ENCODE peak calls at places on chromosomes 5 and 9, in eight cellular contexts. E is stomach, F is tibial nerve, L is esophagus muscularis mucosa, D is K562, P is transverse colon, Y is GM12878, A is ovary. N is an unnamed sample.

GRCh38 chr9:13988944-13989343 is 325.0 kb downstream of the NFIB start:
- DNase-seq in P (no peak), A (no peak), Y (no peak), E (no peak), D (no peak), L (no peak), F (no peak), N (no peak)

GRCh38 chr5:174559566-174560090 is 164.8 kb upstream of the MSX2 start:
- DNase-seq in A (no peak), P (no peak), L (no peak), E (no peak), Y (no peak), D (no peak), F (no peak), N (no peak)

GRCh38 chr9:36905101-36906066 is 128.7 kb downstream of the PAX5 start:
- DNase-seq in L (no peak), D (no peak), A (no peak), F (no peak), Y (no peak), P (no peak), E (no peak), N (no peak)

GRCh38 chr5:98827161-98827560 is 53.7 kb downstream of the RGMB start:
- DNase-seq in E (no peak), A (no peak), L (no peak), D (peak; percentile 29), F (no peak), P (no peak), Y (no peak), N (no peak)

GRCh38 chr9:130929571-130930022 is 9.4 kb downstream of the FIBCD1 start:
- DNase-seq in D (peak; percentile 71), L (no peak), A (no peak), E (no peak), F (no peak), Y (no peak), P (no peak), N (no peak)

GRCh38 chr5:178403351-178403750 is 170.7 kb upstream of the PHYKPL start:
- DNase-seq in A (no peak), Y (no peak), P (no peak), F (no peak), L (no peak), D (no peak), E (no peak), N (peak; percentile 20)

GRCh38 chr5:7789567-7789966 is 61.4 kb downstream of the CFAP90 start:
- DNase-seq in L (no peak), Y (no peak), F (no peak), E (no peak), A (no peak), D (no peak), P (no peak), N (no peak)

GRCh38 chr9:123360161-123361085 is 4.4 kb downstream of the CRB2 start:
- DNase-seq in L (no peak), E (peak; percentile 75), Y (no peak), P (peak; percentile 87), A (no peak), D (peak; percentile 100), F (no peak), N (no peak)

GRCh38 chr5:154189256-154189818 is 1.2 kb upstream of the GALNT10 start:
- DNase-seq in Y (no peak), E (no peak), L (no peak), A (peak; percentile 52), D (no peak), P (peak; percentile 29), F (no peak), N (peak; percentile 75)

GRCh38 chr9:82601272-82601835 is 461.6 kb downstream of the RASEF start:
- DNase-seq in D (no peak), L (no peak), Y (no peak), P (no peak), F (no peak), E (no peak), A (no peak), N (no peak)

GRCh38 chr9:75471549-75472114 is 383.3 kb downstream of the OSTF1 start:
- DNase-seq in E (no peak), L (no peak), F (no peak), Y (no peak), P (no peak), D (no peak), A (no peak), N (no peak)

GRCh38 chr9:127112056-127112455 is 10.4 kb downstream of the ANGPTL2 start:
- DNase-seq in Y (no peak), F (no peak), D (peak; percentile 47), A (peak; percentile 79), E (peak; percentile 38), L (no peak), P (no peak), N (no peak)
- TF ChIP-seq EP300 in Y (no peak), F (no peak), D (no peak), A (no peak), E (no peak), L (no peak), P (no peak), N (no peak)

GRCh38 chr5:143217804-143218160 is 185.7 kb downstream of the NR3C1 start:
- DNase-seq in E (no peak), Y (peak; percentile 68), D (no peak), F (no peak), P (no peak), A (no peak), L (no peak), N (no peak)

GRCh38 chr5:143215685-143216084 is 187.8 kb downstream of the NR3C1 start:
- DNase-seq in F (no peak), A (no peak), L (no peak), E (no peak), Y (no peak), P (no peak), D (no peak), N (no peak)

GRCh38 chr5:143216211-143216610 is 187.3 kb downstream of the NR3C1 start:
- DNase-seq in F (no peak), A (no peak), E (no peak), Y (no peak), L (no peak), P (no peak), D (no peak), N (no peak)

GRCh38 chr5:143218563-143219170 is 184.8 kb downstream of the NR3C1 start:
- DNase-seq in L (no peak), A (no peak), P (no peak), F (no peak), Y (no peak), E (no peak), D (no peak), N (no peak)

DNA sequence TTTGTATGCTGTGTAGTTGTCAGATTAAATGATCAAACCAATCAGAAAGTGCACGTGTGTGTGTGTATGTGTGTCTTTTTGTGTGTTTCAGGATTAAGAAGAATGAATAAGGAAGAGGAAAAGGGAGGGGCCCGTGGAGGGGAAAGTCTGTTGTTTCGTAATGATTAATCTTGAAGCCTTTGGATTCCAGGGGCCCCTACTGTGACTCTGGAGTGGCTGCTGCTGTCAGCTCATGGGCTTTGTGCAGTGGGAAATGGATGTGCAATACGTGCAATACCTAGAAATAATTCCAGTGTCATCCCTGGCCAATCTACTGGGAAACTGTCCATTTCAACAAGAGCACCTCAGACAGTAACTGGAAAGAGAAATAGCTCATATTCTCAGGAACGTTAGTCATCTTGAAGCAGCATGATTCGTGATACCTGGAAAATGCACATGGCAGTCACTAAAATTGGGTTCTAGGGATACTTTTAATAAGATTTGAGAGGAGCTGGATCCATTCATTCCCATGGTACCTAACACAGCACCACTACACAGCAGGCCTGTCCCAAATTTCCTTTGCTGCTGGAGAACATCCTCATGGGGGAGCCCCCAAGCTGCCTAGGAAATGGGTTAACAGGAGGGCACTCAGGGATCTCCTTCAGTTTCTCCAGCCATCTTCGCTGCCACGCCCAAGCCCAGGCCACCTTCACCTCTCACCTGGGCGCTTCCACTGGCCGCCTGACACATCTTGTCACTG is 186.3 kb downstream of the NR3C1 start:
- DNase-seq in F (no peak), D (no peak), Y (no peak), L (no peak), E (no peak), A (no peak), P (no peak), N (no peak)
- H3K4me1 ChIP-seq in F (no peaks in the 10 kb centered on the region), D (peaks cover 36% of the 10 kb centered on the region), Y (peaks cover 98% of the 10 kb centered on the region), L (peaks cover 33% of the 10 kb centered on the region), E (peaks cover under 1% of the 10 kb centered on the region), A (no peaks in the 10 kb centered on the region), P (no peaks in the 10 kb centered on the region), N (peaks cover 22% of the 10 kb centered on the region)

GRCh38 chr5:59485104-59485503 is 408.4 kb downstream of the PDE4D start:
- DNase-seq in A (no peak), L (no peak), Y (no peak), E (no peak), D (no peak), F (no peak), P (no peak), N (no peak)
- H3K4me3 ChIP-seq in A (no peak overlapping the region), L (no peak overlapping the region), Y (no peak overlapping the region), E (no peak overlapping the region), D (no peak overlapping the region), F (no peak overlapping the region), P (no peak overlapping the region), N (no peak overlapping the region)

DNA sequence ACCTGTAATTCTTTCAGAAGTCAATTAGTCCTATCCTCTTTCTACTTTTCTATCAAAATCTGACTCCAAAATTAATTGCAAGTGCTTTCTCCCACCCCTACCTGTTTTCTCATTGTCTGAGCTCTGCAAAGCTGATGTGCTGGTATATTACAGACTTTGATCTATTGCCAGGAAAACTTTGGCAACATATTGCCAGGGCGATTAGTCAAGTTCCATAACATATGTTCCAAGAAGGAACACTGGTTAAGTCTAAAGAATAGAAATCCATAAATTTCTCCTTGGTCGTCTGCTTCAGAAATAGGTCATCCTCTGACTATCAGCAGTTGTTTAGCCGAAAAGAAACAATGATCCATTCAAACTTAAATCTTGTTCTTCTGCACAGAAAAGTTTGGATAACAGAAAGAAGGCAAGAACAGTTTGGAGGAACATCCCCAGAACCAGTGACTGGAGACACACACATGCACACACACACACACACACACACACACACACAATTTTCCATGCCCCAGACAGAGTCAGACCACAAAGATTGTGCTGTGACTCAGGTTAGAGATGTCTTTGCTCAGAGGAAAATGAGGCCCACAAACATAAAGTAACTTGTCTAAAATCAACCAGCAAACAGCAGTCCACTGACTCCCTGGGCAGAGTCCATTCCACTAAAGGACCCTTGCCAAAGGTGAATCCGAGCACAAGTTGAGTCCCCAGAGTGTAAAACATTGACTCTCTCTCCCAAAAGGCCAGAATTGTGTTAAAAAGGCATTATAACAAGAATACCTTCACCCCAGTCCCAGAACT is 202.1 kb downstream of the DEPDC1B start:
- DNase-seq in E (no peak), P (no peak), D (no peak), A (no peak), Y (no peak), L (no peak), F (no peak), N (no peak)
- TF ChIP-seq EP300 in E (no peak), P (no peak), D (no peak), A (no peak), Y (no peak), L (no peak), F (no peak), N (no peak)

GRCh38 chr9:134185536-134186011 is 21.2 kb upstream of the RNU6ATAC start:
- DNase-seq in F (no peak), E (no peak), A (peak; percentile 36), D (no peak), Y (no peak), P (no peak), L (no peak), N (peak; percentile 42)
- H3K4me1 ChIP-seq in F (no peaks in the 10 kb centered on the region), E (peaks cover 9% of the 10 kb centered on the region), A (peaks cover 25% of the 10 kb centered on the region), D (peaks cover 26% of the 10 kb centered on the region), Y (peaks cover 13% of the 10 kb centered on the region), P (peaks cover 7% of the 10 kb centered on the region), L (peaks cover 23% of the 10 kb centered on the region), N (peaks cover 16% of the 10 kb centered on the region)

GRCh38 chr9:503331-503730 is 288.7 kb downstream of the DOCK8 start:
- DNase-seq in P (no peak), L (no peak), A (no peak), Y (no peak), D (no peak), F (no peak), E (no peak), N (no peak)
- H3K4me3 ChIP-seq in P (peak overlapping the region; percentile 65), L (peak overlapping the region; percentile 84), A (peak overlapping the region; percentile 49), Y (no peak overlapping the region), D (no peak overlapping the region), F (no peak overlapping the region), E (peak overlapping the region; percentile 86), N (peak overlapping the region; percentile 69)